ENCODE peak calls at places on chromosomes 4 and X, in nine cellular contexts. O is mesendoderm; N is C1 segment of cervical spinal cord; R is CD8-positive, alpha-beta memory T cell; D is Kasumi-1; Q is sciatic nerve; L is EL; I is SK-MEL-5; K is NCI-H2029. P is an unnamed sample.

GRCh38 chr4:38306482-38307071 is 346.4 kb downstream of the PTTG2 start:
- DNase-seq in R (no peak), O (no peak), K (no peak), L (no peak), N (no peak), I (no peak), D (no peak), Q (no peak), P (no peak)

GRCh38 chrX:1392376-1393130 is 640 bp upstream of the SLC25A6 start:
- DNase-seq in K (no peak), O (peak; percentile 82), R (no peak), L (peak; percentile 74), Q (no peak), N (no peak), D (no peak), I (peak; percentile 59), P (peak; percentile 71)

GRCh38 chr4:84631573-84631972 is 48.6 kb downstream of the CDS1 start:
- DNase-seq in I (no peak), K (no peak), N (no peak), R (no peak), D (no peak), L (no peak), Q (no peak), O (no peak), P (no peak)

GRCh38 chr4:6439120-6439757 is 33.2 kb downstream of the PPP2R2C start:
- DNase-seq in L (no peak), N (no peak), D (no peak), K (no peak), I (no peak), Q (no peak), O (no peak), R (no peak), P (no peak)

GRCh38 chr4:36235306-36235705 is 9.0 kb downstream of the ARAP2 start:
- DNase-seq in D (no peak), O (peak; percentile 88), I (peak; percentile 59), Q (no peak), L (no peak), N (no peak), R (no peak), K (no peak), P (no peak)

GRCh38 chr4:109432676-109433075 is 939 bp upstream of the SEC24B start:
- DNase-seq in K (no peak), D (peak; percentile 17), O (peak; percentile 64), Q (no peak), I (peak; percentile 6), R (no peak), N (no peak), L (peak; percentile 47), P (peak; percentile 26)

GRCh38 chr4:6621556-6621927 is 18.9 kb upstream of the MRFAP1 start:
- DNase-seq in O (no peak), I (no peak), R (no peak), K (no peak), D (no peak), Q (no peak), L (no peak), N (no peak), P (no peak)

GRCh38 chr4:140168474-140168873 is 14.5 kb upstream of the MAML3 start:
- DNase-seq in K (no peak), D (no peak), O (peak; percentile 52), L (no peak), Q (no peak), I (no peak), N (no peak), R (no peak), P (no peak)

GRCh38 chr4:38078590-38079381 is 118.6 kb downstream of the PTTG2 start:
- DNase-seq in L (peak; percentile 73), I (no peak), O (no peak), N (no peak), K (no peak), D (peak; percentile 66), Q (no peak), R (no peak), P (peak; percentile 60)

GRCh38 chr4:117783716-117784115 is 250.6 kb upstream of the NDST3 start:
- DNase-seq in L (peak; percentile 3), Q (no peak), D (no peak), K (no peak), I (peak; percentile 83), O (no peak), R (no peak), N (no peak), P (no peak)

GRCh38 chr4:184812181-184812542 is 13.6 kb downstream of the ACSL1 start:
- DNase-seq in L (no peak), Q (no peak), R (no peak), I (peak; percentile 48), D (no peak), O (no peak), K (no peak), N (no peak), P (no peak)

GRCh38 chrX:13109811-13110210 is 65.4 kb upstream of the FAM9C start:
- DNase-seq in R (no peak), K (no peak), N (no peak), O (no peak), D (no peak), L (peak; percentile 25), Q (no peak), I (no peak), P (peak; percentile 44)

GRCh38 chrX:24426340-24426913 is 38.7 kb upstream of the PDK3 start:
- DNase-seq in I (peak; percentile 44), R (no peak), N (no peak), Q (no peak), K (peak; percentile 3), D (peak; percentile 1), L (peak; percentile 13), O (peak; percentile 27), P (peak; percentile 26)

GRCh38 chr4:112968456-112969159 is 80.8 kb upstream of the ANK2 start:
- DNase-seq in N (no peak), O (no peak), L (peak; percentile 31), D (no peak), Q (no peak), R (no peak), I (peak; percentile 2), K (no peak), P (peak; percentile 5)

GRCh38 chr4:3355266-3355748 is 62.5 kb downstream of the RGS12 start:
- DNase-seq in D (no peak), K (no peak), Q (no peak), N (no peak), L (no peak), R (no peak), O (no peak), I (no peak), P (no peak)

GRCh38 chr4:38060829-38061431 is 100.7 kb downstream of the PTTG2 start:
- DNase-seq in Q (no peak), O (peak; percentile 34), L (peak; percentile 12), R (no peak), N (no peak), K (no peak), D (no peak), I (no peak), P (peak; percentile 46)

GRCh38 chrX:80489166-80489565 is 68.9 kb downstream of the TENT5D start:
- DNase-seq in O (no peak), K (no peak), R (no peak), D (no peak), I (peak; percentile 2), N (no peak), Q (no peak), L (no peak), P (no peak)

GRCh38 chr4:149120331-149121014 is 678.3 kb upstream of the NR3C2 start:
- DNase-seq in K (no peak), I (peak; percentile 1), Q (no peak), L (peak; percentile 8), N (no peak), D (no peak), O (no peak), R (no peak), P (no peak)

GRCh38 chr4:153566751-153567150 is 100.6 kb downstream of the TMEM131L start:
- DNase-seq in Q (no peak), K (no peak), D (no peak), L (no peak), O (no peak), N (no peak), R (no peak), I (no peak), P (no peak)

GRCh38 chr4:153490985-153491483 is 24.9 kb downstream of the TMEM131L start:
- DNase-seq in I (no peak), K (no peak), O (no peak), N (no peak), L (no peak), Q (no peak), R (no peak), D (no peak), P (no peak)

GRCh38 chrX:132491191-132491590 is 2.4 kb upstream of the MBNL3 start:
- DNase-seq in D (peak; percentile 85), O (peak; percentile 26), K (no peak), Q (no peak), I (peak; percentile 90), N (no peak), L (no peak), R (peak; percentile 56), P (peak; percentile 60)

GRCh38 chr4:69828828-69829227 is 31.1 kb downstream of the SULT1E1 start:
- DNase-seq in R (no peak), D (no peak), Q (no peak), I (no peak), O (no peak), K (no peak), L (no peak), N (no peak), P (no peak)

GRCh38 chr4:40933272-40934053 is 183.7 kb downstream of the NSUN7 start:
- DNase-seq in K (no peak), N (peak; percentile 21), D (no peak), L (no peak), O (no peak), Q (no peak), I (no peak), R (no peak), P (no peak)

GRCh38 chr4:168784786-168785461 is 225.1 kb downstream of the CBR4 start:
- DNase-seq in I (peak; percentile 75), L (no peak), N (no peak), K (no peak), Q (no peak), D (no peak), R (no peak), O (peak; percentile 34), P (peak; percentile 57)

GRCh38 chr4:139576219-139576618 is 20.2 kb upstream of the SETD7 start:
- DNase-seq in K (no peak), R (no peak), I (no peak), L (peak; percentile 65), O (no peak), D (no peak), N (no peak), Q (no peak), P (peak; percentile 26)

GRCh38 chrX:126551725-126552312 is 795 bp downstream of the DCAF12L1 start:
- DNase-seq in Q (no peak), D (no peak), O (no peak), N (no peak), R (no peak), K (no peak), I (no peak), L (no peak), P (no peak)

GRCh38 chr4:112647785-112648184 is 10.8 kb downstream of the LARP7 start:
- DNase-seq in K (no peak), Q (no peak), D (no peak), R (no peak), N (no peak), I (no peak), O (peak; percentile 83), L (no peak), P (no peak)

GRCh38 chrX:107713205-107714195 is 62.1 kb downstream of the TSC22D3 start:
- DNase-seq in L (no peak), R (peak; percentile 49), N (no peak), D (no peak), Q (no peak), K (no peak), O (no peak), I (no peak), P (no peak)

GRCh38 chr4:27048350-27049100 is 187.9 kb downstream of the STIM2 start:
- DNase-seq in I (peak; percentile 44), L (peak; percentile 31), R (no peak), K (no peak), N (no peak), Q (no peak), O (peak; percentile 25), D (peak; percentile 86), P (peak; percentile 13)

GRCh38 chr4:119930546-119930945 is 136.1 kb downstream of the MAD2L1 start:
- DNase-seq in K (no peak), N (no peak), Q (no peak), R (no peak), I (no peak), L (peak; percentile 1), D (no peak), O (no peak), P (no peak)

GRCh38 chr4:141826260-141826659 is 189.9 kb downstream of the IL15 start:
- DNase-seq in Q (no peak), K (no peak), L (no peak), I (no peak), D (no peak), O (no peak), R (no peak), N (no peak), P (no peak)

P was measured in RPMI7951.